ENCODE peak calls at places on chromosomes 6 and 20, in four cellular contexts. One of them, this sample, is unnamed.

GRCh38 chr6:13447949-13448724 is 39.3 kb downstream of the GFOD1 start:
- DNase-seq in cardiac muscle cell: peak
- DNase-seq in H7: no peak
- DNase-seq in breast epithelium: no peak
- DNase-seq in this sample: no peak

GRCh38 chr6:136069119-136069518 is 181.0 kb downstream of the MTFR2 start:
- DNase-seq in cardiac muscle cell: peak
- DNase-seq in H7: no peak
- DNase-seq in breast epithelium: no peak
- DNase-seq in this sample: no peak

GRCh38 chr20:38727602-38728236 is 3.4 kb downstream of the SLC32A1 start:
- DNase-seq in cardiac muscle cell: no peak
- DNase-seq in H7: no peak
- DNase-seq in breast epithelium: no peak
- DNase-seq in this sample: no peak

GRCh38 chr20:57342829-57343228 is 8.2 kb upstream of the RAE1 start:
- DNase-seq in cardiac muscle cell: peak
- DNase-seq in H7: no peak
- DNase-seq in breast epithelium: no peak
- DNase-seq in this sample: no peak

GRCh38 chr20:53609501-53610445 is 16.1 kb upstream of the ZNF217 start:
- DNase-seq in cardiac muscle cell: peak
- DNase-seq in H7: peak
- DNase-seq in breast epithelium: no peak
- DNase-seq in this sample: peak

GRCh38 chr6:155224031-155224451 is 39.8 kb upstream of the CLDN20 start:
- DNase-seq in cardiac muscle cell: peak
- DNase-seq in H7: no peak
- DNase-seq in breast epithelium: no peak
- DNase-seq in this sample: no peak

GRCh38 chr6:1612902-1613301 is 3.2 kb downstream of the FOXC1 start:
- DNase-seq in cardiac muscle cell: peak
- DNase-seq in H7: no peak
- DNase-seq in breast epithelium: no peak
- DNase-seq in this sample: no peak

GRCh38 chr6:141956868-141957267 is 175.9 kb upstream of the GJE1 start:
- DNase-seq in cardiac muscle cell: no peak
- DNase-seq in H7: no peak
- DNase-seq in breast epithelium: no peak
- DNase-seq in this sample: no peak

GRCh38 chr20:2747676-2748235 is 52.7 kb downstream of the CPXM1 start:
- DNase-seq in cardiac muscle cell: no peak
- DNase-seq in H7: no peak
- DNase-seq in breast epithelium: no peak
- DNase-seq in this sample: no peak

DNA sequence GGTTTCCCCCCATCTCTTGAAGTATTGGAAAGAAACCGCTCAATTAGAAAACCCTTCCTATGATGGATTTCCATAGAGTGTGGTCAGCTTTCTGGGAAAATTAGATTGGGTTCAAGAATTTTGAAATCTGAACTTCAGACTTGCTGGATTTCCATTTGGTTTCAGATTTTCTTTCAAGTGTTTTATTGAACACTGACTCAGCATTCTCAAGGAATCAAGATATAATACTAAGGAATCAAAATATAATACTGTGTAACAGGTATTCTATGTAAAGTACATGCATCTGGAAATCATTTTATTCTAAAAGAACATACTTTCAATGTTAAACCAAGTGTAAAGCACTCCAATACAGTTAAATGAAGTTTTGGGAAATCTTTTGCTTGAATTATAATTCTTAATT is 94.7 kb upstream of the CCN2 start:
- DNase-seq in cardiac muscle cell: no peak
- DNase-seq in H7: no peak
- DNase-seq in breast epithelium: no peak
- DNase-seq in this sample: no peak
- H3K4me3 ChIP-seq in cardiac muscle cell: no peak
- H3K4me3 ChIP-seq in H7: no peak
- H3K4me3 ChIP-seq in breast epithelium: no peak
- H3K4me3 ChIP-seq in this sample: no peak

DNA sequence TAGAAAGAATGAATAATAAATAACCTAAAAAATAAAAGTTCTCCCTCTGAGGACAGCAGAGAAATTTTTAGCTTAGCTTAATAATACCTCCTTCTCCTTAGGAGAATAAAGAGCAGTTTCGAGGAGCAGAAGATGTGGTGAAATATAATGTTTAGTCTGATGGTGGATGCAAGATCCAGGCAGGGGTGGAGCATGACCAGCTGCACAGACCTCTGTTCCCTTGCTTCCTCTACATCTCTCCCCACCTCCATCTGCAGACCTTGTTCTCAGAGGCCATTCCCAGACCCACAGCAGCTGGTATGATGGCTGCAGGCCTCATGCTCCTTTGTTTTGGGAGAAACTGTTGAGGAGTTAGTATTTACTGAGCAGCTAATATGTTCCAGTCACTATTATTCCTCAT is 1.5 kb downstream of the BTN3A2 start:
- DNase-seq in cardiac muscle cell: peak
- DNase-seq in H7: no peak
- DNase-seq in breast epithelium: no peak
- DNase-seq in this sample: no peak
- H3K4me3 ChIP-seq in cardiac muscle cell: no peak
- H3K4me3 ChIP-seq in H7: no peak
- H3K4me3 ChIP-seq in breast epithelium: no peak
- H3K4me3 ChIP-seq in this sample: peak

GRCh38 chr6:119036076-119036475 is 42.4 kb downstream of the FAM184A start:
- DNase-seq in cardiac muscle cell: no peak
- DNase-seq in H7: no peak
- DNase-seq in breast epithelium: no peak
- DNase-seq in this sample: no peak
- H3K4me3 ChIP-seq in cardiac muscle cell: no peak
- H3K4me3 ChIP-seq in H7: no peak
- H3K4me3 ChIP-seq in breast epithelium: no peak
- H3K4me3 ChIP-seq in this sample: no peak

DNA sequence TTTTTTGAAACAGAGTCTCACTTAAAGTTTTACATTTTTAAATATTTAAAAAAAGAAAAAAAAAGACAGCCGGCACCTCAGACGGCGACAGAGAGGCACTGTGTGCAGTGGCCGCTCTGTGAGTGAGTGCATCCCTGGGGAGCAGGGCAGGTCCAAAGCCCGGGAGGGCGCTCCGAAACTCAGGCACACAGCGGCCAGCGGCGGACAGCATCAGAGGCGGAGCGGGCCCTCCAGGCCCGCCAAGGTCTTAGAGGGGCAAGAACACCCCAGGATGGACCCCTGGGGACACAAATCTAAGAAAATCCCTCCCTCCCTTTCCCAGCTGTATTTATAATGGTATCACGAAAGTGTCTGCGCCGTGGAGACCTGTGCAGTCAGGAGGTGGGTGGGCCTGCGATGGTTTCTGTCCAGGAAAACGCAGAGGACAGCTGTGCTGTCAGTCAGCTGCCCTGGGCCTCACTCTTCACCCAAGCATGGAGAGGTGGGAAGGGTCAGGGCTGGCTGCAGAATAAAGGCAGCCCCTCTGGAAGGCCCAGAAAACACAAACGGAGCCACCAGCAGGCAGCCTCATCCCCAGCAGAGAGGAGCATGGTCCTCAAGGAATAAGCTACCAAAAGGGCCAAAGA is 43.8 kb downstream of the TAF4 start:
- DNase-seq in cardiac muscle cell: no peak
- DNase-seq in H7: peak
- DNase-seq in breast epithelium: no peak
- DNase-seq in this sample: no peak
- H3K4me3 ChIP-seq in cardiac muscle cell: no peak
- H3K4me3 ChIP-seq in H7: no peak
- H3K4me3 ChIP-seq in breast epithelium: no peak
- H3K4me3 ChIP-seq in this sample: no peak

GRCh38 chr20:25058797-25059486 is 1.0 kb upstream of the ACSS1 start:
- DNase-seq in cardiac muscle cell: peak
- DNase-seq in H7: peak
- DNase-seq in breast epithelium: peak
- DNase-seq in this sample: no peak
- H3K4me3 ChIP-seq in cardiac muscle cell: no peak
- H3K4me3 ChIP-seq in H7: peak
- H3K4me3 ChIP-seq in breast epithelium: peak
- H3K4me3 ChIP-seq in this sample: peak

DNA sequence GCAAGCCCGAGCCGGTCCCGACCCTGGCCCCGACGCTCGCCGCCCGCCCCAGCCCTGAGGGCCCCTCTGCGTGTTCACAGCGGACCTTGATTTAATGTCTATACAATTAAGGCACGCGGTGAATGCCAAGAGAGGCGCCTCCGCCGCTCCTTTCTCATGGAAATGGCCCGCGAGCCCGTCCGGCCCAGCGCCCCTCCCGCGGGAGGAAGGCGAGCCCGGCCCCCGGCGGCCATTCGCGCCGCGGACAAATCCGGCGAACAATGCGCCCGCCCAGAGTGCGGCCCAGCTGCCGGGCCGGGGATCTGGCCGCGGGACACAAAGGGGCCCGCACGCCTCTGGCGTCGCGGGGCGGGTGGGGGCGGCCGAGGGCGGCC is 37.5 kb downstream of the YTHDF1 start:
- DNase-seq in cardiac muscle cell: no peak
- DNase-seq in H7: peak
- DNase-seq in breast epithelium: no peak
- DNase-seq in this sample: no peak
- H3K4me3 ChIP-seq in cardiac muscle cell: no peak
- H3K4me3 ChIP-seq in H7: peak
- H3K4me3 ChIP-seq in breast epithelium: peak
- H3K4me3 ChIP-seq in this sample: no peak

DNA sequence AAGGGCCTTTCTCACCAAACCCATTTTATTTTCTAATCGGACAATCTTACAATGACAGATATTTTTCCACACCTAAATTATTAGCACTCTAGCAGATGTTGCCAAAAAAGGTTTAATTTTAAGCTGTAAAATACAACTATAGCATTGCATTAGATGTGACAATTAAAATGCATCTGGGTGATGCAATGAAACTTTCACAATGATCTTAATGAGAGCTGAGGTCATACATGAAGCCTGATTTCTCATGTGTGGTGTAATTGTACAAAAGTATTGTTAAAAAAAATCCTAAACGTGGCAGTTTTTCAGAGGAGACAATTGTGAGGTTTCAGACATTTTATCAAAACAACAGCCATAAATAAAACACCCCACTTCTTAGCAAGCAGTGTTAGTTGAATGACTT is 606.0 kb downstream of the HDGFL1 start:
- DNase-seq in cardiac muscle cell: peak
- DNase-seq in H7: no peak
- DNase-seq in breast epithelium: no peak
- DNase-seq in this sample: no peak
- H3K4me3 ChIP-seq in cardiac muscle cell: no peak
- H3K4me3 ChIP-seq in H7: no peak
- H3K4me3 ChIP-seq in breast epithelium: no peak
- H3K4me3 ChIP-seq in this sample: no peak